ENCODE peak calls at places on chromosomes 5 and 9, in four cellular contexts. V is T-cell, L is amygdala, F is ureter. S is an unnamed sample.

GRCh38 chr9:122159925-122160246 is 178 bp downstream of the MORN5 start:
- DNase-seq in F (no peak), V (no peak), L (no peak), S (no peak)

GRCh38 chr9:81759680-81760215 is 70.4 kb upstream of the TLE1 start:
- DNase-seq in F (no peak), L (no peak), V (no peak), S (no peak)

GRCh38 chr5:26009742-26010141 is 1028.6 kb downstream of the CDH9 start:
- DNase-seq in L (no peak), V (no peak), F (no peak), S (no peak)

GRCh38 chr5:135631356-135631755 is 52.6 kb upstream of the CXCL14 start:
- DNase-seq in L (no peak), F (no peak), V (no peak), S (no peak)

GRCh38 chr9:113616116-113616515 is 152.6 kb downstream of the RGS3 start:
- DNase-seq in F (no peak), V (no peak), L (no peak), S (no peak)

GRCh38 chr5:138961221-138961620 is 86.1 kb upstream of the LRRTM2 start:
- DNase-seq in V (no peak), F (no peak), L (no peak), S (no peak)

GRCh38 chr5:129358069-129358468 is 102.0 kb upstream of the ADAMTS19 start:
- DNase-seq in V (no peak), L (no peak), F (no peak), S (no peak)

GRCh38 chr5:3392306-3392939 is 203.2 kb upstream of the IRX1 start:
- DNase-seq in V (no peak), F (no peak), L (no peak), S (no peak)

GRCh38 chr9:133351908-133352634 is 4.1 kb downstream of the RPL7A start:
- DNase-seq in V (no peak), F (no peak), L (no peak), S (no peak)

GRCh38 chr9:115923903-115924668 is 229.5 kb upstream of the PAPPA start:
- DNase-seq in V (no peak), F (peak), L (no peak), S (no peak)

GRCh38 chr5:101783241-101784095 is 512.6 kb downstream of the SLCO4C1 start:
- DNase-seq in L (no peak), V (no peak), F (no peak), S (no peak)

GRCh38 chr5:71013575-71013974 is 11.6 kb downstream of the NAIP start:
- DNase-seq in L (no peak), F (no peak), V (no peak), S (no peak)

GRCh38 chr5:34474573-34475021 is 181.5 kb upstream of the RAI14 start:
- DNase-seq in V (no peak), L (no peak), F (no peak), S (peak)

GRCh38 chr9:16884952-16885513 is 14.6 kb upstream of the BNC2 start:
- DNase-seq in V (no peak), L (no peak), F (no peak), S (no peak)

GRCh38 chr5:140344683-140345423 is 1.6 kb downstream of the HBEGF start:
- DNase-seq in F (no peak), L (no peak), V (no peak), S (no peak)

GRCh38 chr9:13083973-13084528 is 195.4 kb downstream of the MPDZ start:
- DNase-seq in V (no peak), L (no peak), F (no peak), S (no peak)

GRCh38 chr5:171419663-171420428 is 399 bp downstream of the FGF18 start:
- DNase-seq in F (no peak), L (no peak), V (no peak), S (no peak)

GRCh38 chr9:34589656-34590375 is at the start of gene CNTFR:
- DNase-seq in V (no peak), F (no peak), L (peak), S (no peak)

GRCh38 chr5:103271570-103272289 is 13.2 kb downstream of the MACIR start:
- DNase-seq in F (no peak), L (no peak), V (no peak), S (no peak)

GRCh38 chr5:167147879-167148278 is 1143.6 kb upstream of the WWC1 start:
- DNase-seq in V (no peak), F (no peak), L (no peak), S (no peak)

GRCh38 chr5:89034588-89034987 is 151.6 kb upstream of the MEF2C start:
- DNase-seq in L (no peak), F (no peak), V (no peak), S (no peak)

GRCh38 chr5:150097152-150097551 is 10.8 kb upstream of the CSF1R start:
- DNase-seq in F (no peak), V (no peak), L (no peak), S (no peak)

GRCh38 chr5:175796536-175797499 is 74.6 kb upstream of the CPLX2 start:
- DNase-seq in F (peak), V (peak), L (peak), S (no peak)

GRCh38 chr9:105694320-105694847 is at the start of gene TMEM38B:
- DNase-seq in F (peak), V (peak), L (peak), S (peak)

GRCh38 chr5:12460493-12461261 is 556.4 kb upstream of the CTNND2 start:
- DNase-seq in L (no peak), V (no peak), F (no peak), S (no peak)

GRCh38 chr5:322281-322941 is 897 bp downstream of the AHRR start:
- DNase-seq in L (no peak), F (no peak), V (no peak), S (no peak)

GRCh38 chr9:14351206-14351605 is 37.3 kb upstream of the NFIB start:
- DNase-seq in L (no peak), V (no peak), F (no peak), S (no peak)

GRCh38 chr9:34252016-34252415 is 73.2 kb downstream of the UBAP1 start:
- DNase-seq in V (no peak), L (no peak), F (no peak), S (no peak)

GRCh38 chr9:131100445-131100844 is 4.1 kb downstream of the AIF1L start:
- DNase-seq in V (no peak), F (no peak), L (no peak), S (no peak)

GRCh38 chr5:33336911-33337620 is 103.7 kb upstream of the TARS1 start:
- DNase-seq in V (no peak), F (no peak), L (no peak), S (no peak)

GRCh38 chr5:140341591-140341990 is 4.8 kb downstream of the HBEGF start:
- DNase-seq in L (peak), F (peak), V (no peak), S (no peak)

GRCh38 chr5:32708949-32709348 is 2.2 kb upstream of the NPR3 start:
- DNase-seq in L (no peak), F (no peak), V (no peak), S (no peak)

GRCh38 chr9:93436218-93436617 is 15.3 kb upstream of the FAM120A start:
- DNase-seq in V (no peak), F (no peak), L (no peak), S (no peak)

GRCh38 chr9:114057161-114057560 is 20.9 kb downstream of the AMBP start:
- DNase-seq in L (no peak), V (no peak), F (no peak), S (no peak)

GRCh38 chr9:13140843-13141592 is 138.5 kb downstream of the MPDZ start:
- DNase-seq in F (no peak), L (no peak), V (no peak), S (no peak)

S was measured in cerebellar nuclear complex.